ENCODE peak calls at places on chromosomes 1 and 21, in four cellular contexts. T, Y, W and J are unnamed samples.

GRCh38 chr1:10378071-10378841 is 20.6 kb upstream of the PGD start:
- DNase-seq in Y (peak), T (no peak), W (peak), J (no peak)

GRCh38 chr1:93700532-93701469 is 19.2 kb upstream of the BCAR3 start:
- DNase-seq in T (no peak), W (no peak), Y (no peak), J (no peak)

GRCh38 chr1:84998642-84999280 is 1.8 kb upstream of the MCOLN2 start:
- DNase-seq in W (no peak), T (peak), Y (no peak), J (no peak)

GRCh38 chr1:246768403-246769020 is 44.3 kb downstream of the SCCPDH start:
- DNase-seq in T (no peak), Y (no peak), W (no peak), J (no peak)

GRCh38 chr1:76568839-76569238 is 298.4 kb upstream of the ST6GALNAC5 start:
- DNase-seq in W (no peak), T (no peak), Y (peak), J (no peak)

GRCh38 chr1:35505911-35506798 is 51.0 kb downstream of the KIAA0319L start:
- DNase-seq in W (peak), T (no peak), Y (peak), J (no peak)

GRCh38 chr1:101242331-101243050 is 5.7 kb downstream of the S1PR1 start:
- DNase-seq in Y (no peak), W (no peak), T (no peak), J (no peak)

GRCh38 chr1:74766579-74766978 is 33.6 kb downstream of the TYW3 start:
- DNase-seq in T (no peak), Y (no peak), W (peak), J (no peak)

GRCh38 chr21:45423201-45423955 is 18.4 kb downstream of the COL18A1 start:
- DNase-seq in W (no peak), Y (no peak), T (no peak), J (no peak)

GRCh38 chr1:97461782-97462181 is 459.1 kb downstream of the DPYD start:
- DNase-seq in W (no peak), T (no peak), Y (no peak), J (no peak)

GRCh38 chr1:62384276-62385005 is 52.4 kb upstream of the USP1 start:
- DNase-seq in Y (peak), W (peak), T (no peak), J (no peak)

GRCh38 chr21:35203093-35204021 is 154.3 kb upstream of the RUNX1 start:
- DNase-seq in W (peak), T (no peak), Y (no peak), J (no peak)

GRCh38 chr1:227945891-227946623 is 1.7 kb downstream of the WNT9A start:
- DNase-seq in T (no peak), Y (peak), W (peak), J (peak)

GRCh38 chr21:25638634-25639166 is 358 bp upstream of the JAM2 start:
- DNase-seq in W (no peak), T (no peak), Y (no peak), J (no peak)

GRCh38 chr1:45134468-45134873 is 71.9 kb downstream of the ZSWIM5 start:
- DNase-seq in Y (no peak), T (no peak), W (no peak), J (no peak)

GRCh38 chr1:109959974-109960744 is 24.4 kb upstream of the AHCYL1 start:
- DNase-seq in W (peak), Y (no peak), T (no peak), J (no peak)

GRCh38 chr1:93288558-93288957 is 57.1 kb upstream of the DR1 start:
- DNase-seq in T (no peak), Y (peak), W (peak), J (no peak)

GRCh38 chr1:230778916-230779590 is 31.9 kb downstream of the CAPN9 start:
- DNase-seq in T (no peak), Y (no peak), W (peak), J (no peak)

GRCh38 chr1:230568008-230568407 is 74.3 kb upstream of the COG2 start:
- DNase-seq in Y (peak), W (peak), T (no peak), J (no peak)

GRCh38 chr1:244322791-244323521 is 128.8 kb downstream of the ADSS2 start:
- DNase-seq in Y (no peak), T (no peak), W (peak), J (no peak)

GRCh38 chr1:53462769-53463501 is 3.7 kb downstream of the DMRTB1 start:
- DNase-seq in T (no peak), W (no peak), Y (peak), J (no peak)

GRCh38 chr1:241212624-241213023 is 144.4 kb downstream of the RGS7 start:
- DNase-seq in W (no peak), Y (no peak), T (no peak), J (no peak)

GRCh38 chr1:42743302-42744029 is 3.4 kb upstream of the CLDN19 start:
- DNase-seq in W (no peak), Y (no peak), T (no peak), J (no peak)

GRCh38 chr1:7232936-7233540 is 447.8 kb downstream of the CAMTA1 start:
- DNase-seq in Y (no peak), W (no peak), T (no peak), J (no peak)

GRCh38 chr1:209537336-209538114 is 46.0 kb upstream of the CAMK1G start:
- DNase-seq in T (no peak), W (no peak), Y (no peak), J (no peak)

GRCh38 chr1:209529233-209529632 is 54.3 kb upstream of the CAMK1G start:
- DNase-seq in T (no peak), W (no peak), Y (no peak), J (no peak)

GRCh38 chr1:209530990-209531389 is 52.5 kb upstream of the CAMK1G start:
- DNase-seq in W (peak), T (no peak), Y (no peak), J (no peak)

GRCh38 chr1:209536843-209537242 is 46.7 kb upstream of the CAMK1G start:
- DNase-seq in T (no peak), W (no peak), Y (no peak), J (no peak)

GRCh38 chr1:209534496-209535250 is 48.8 kb upstream of the CAMK1G start:
- DNase-seq in W (no peak), Y (peak), T (no peak), J (no peak)
- TF ChIP-seq CTCF in W (no peak), Y (peak), T (no peak), J (no peak)

GRCh38 chr1:206829875-206830274 is 35.5 kb upstream of the IL20 start:
- DNase-seq in Y (no peak), T (no peak), W (no peak), J (no peak)

GRCh38 chr1:206826409-206826808 is 39.0 kb upstream of the IL20 start:
- DNase-seq in W (peak), T (no peak), Y (peak), J (no peak)

GRCh38 chr1:206828061-206828460 is 37.4 kb upstream of the IL20 start:
- DNase-seq in W (no peak), T (no peak), Y (peak), J (no peak)

GRCh38 chr1:206829282-206829681 is 36.1 kb upstream of the IL20 start:
- DNase-seq in Y (no peak), T (no peak), W (no peak), J (no peak)

DNA sequence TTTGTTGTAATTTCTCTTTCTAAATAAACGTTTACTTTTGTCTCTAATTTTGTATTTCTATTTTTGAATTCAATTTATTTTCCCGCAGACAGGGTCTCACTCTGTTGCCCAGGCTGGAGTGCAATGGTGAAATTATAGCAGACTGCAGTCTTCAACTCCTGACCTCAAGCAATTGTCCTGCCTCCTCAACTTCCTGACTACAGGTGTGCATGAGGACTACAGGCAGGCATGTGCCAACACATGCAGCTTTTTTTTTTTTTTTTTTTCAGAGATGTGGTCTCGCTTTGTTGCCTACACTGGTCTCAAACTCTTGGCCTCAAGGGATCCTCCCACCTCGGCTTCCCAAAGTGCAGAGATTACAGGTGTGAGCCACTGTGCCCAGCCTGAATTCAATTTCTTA is 36.7 kb upstream of the IL20 start:
- DNase-seq in T (no peak), Y (no peak), W (no peak), J (no peak)
- TF ChIP-seq CTCF in T (peak), Y (no peak), W (peak), J (no peak)

DNA sequence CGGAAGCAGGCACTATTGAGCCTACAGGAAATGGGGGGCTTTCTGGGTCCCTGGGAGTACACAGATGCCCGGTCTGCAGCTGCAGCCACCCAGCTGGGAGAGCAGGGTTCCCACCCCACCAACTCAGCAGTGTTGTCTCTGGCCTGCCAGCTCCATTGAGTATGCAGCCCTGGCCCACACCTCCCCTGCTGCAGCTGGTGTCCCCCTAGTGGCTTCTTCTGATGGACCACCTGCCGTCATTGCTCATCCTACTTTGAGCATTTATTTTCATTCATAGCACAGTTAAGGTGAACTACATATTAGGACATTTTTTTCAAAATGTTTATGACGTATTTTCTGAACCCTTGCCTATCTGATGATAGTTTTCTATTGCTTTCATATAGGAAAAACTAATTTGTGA is 189.8 kb upstream of the LYPLAL1 start:
- DNase-seq in Y (peak), T (no peak), W (no peak), J (no peak)
- TF ChIP-seq CTCF in Y (peak), T (peak), W (peak), J (peak)

GRCh38 chr1:154145986-154146385 is 8.9 kb downstream of the NUP210L start:
- DNase-seq in W (no peak), Y (no peak), T (no peak), J (no peak)
- TF ChIP-seq CTCF in W (peak), Y (peak), T (peak), J (peak)

GRCh38 chr1:51842255-51842654 is 36.3 kb downstream of the NRDC start:
- DNase-seq in W (no peak), T (no peak), Y (no peak), J (no peak)

GRCh38 chr1:51839094-51839493 is 39.4 kb downstream of the NRDC start:
- DNase-seq in W (no peak), Y (no peak), T (no peak), J (no peak)

GRCh38 chr1:51840743-51841461 is 37.6 kb downstream of the NRDC start:
- DNase-seq in T (no peak), Y (no peak), W (no peak), J (no peak)

GRCh38 chr1:51837243-51837642 is 41.3 kb downstream of the NRDC start:
- DNase-seq in W (no peak), T (no peak), Y (no peak), J (no peak)

GRCh38 chr1:51840182-51840581 is 38.3 kb downstream of the NRDC start:
- DNase-seq in W (no peak), Y (no peak), T (no peak), J (no peak)
- TF ChIP-seq CTCF in W (no peak), Y (no peak), T (no peak), J (no peak)

GRCh38 chr1:226662704-226663326 is 76.3 kb downstream of the ITPKB start:
- DNase-seq in Y (peak), T (no peak), W (peak), J (no peak)

GRCh38 chr1:226661271-226661670 is 77.8 kb downstream of the ITPKB start:
- DNase-seq in T (no peak), Y (no peak), W (no peak), J (no peak)

GRCh38 chr1:226663327-226663704 is 75.8 kb downstream of the ITPKB start:
- DNase-seq in W (no peak), T (no peak), Y (no peak), J (no peak)

GRCh38 chr1:226660410-226661182 is 78.5 kb downstream of the ITPKB start:
- DNase-seq in Y (no peak), W (no peak), T (no peak), J (no peak)

DNA sequence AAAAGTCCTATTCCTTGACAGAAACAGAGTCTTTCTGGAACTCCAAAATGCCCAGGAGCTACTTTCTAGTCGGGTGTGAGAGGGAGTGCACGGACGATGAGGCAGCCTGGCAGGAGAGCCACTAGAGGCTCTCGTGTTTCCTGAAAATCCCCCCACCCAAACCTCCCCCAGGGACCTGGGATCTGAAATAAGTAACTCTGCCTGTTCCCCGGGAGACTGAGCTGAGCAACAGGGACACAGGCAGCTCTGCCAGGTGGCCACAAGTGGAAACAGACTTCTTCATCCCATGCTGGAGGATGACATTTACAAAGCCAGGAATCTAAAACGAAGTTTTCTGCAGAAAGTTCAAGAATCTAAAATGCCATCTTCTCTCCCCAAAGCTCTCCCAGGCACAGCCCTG is 77.1 kb downstream of the ITPKB start:
- DNase-seq in W (peak), T (no peak), Y (peak), J (no peak)
- TF ChIP-seq CTCF in W (no peak), T (no peak), Y (peak), J (no peak)

GRCh38 chr21:39088831-39089380 is 94.3 kb downstream of the PSMG1 start:
- DNase-seq in T (no peak), W (peak), Y (no peak), J (no peak)
- TF ChIP-seq CTCF in T (no peak), W (no peak), Y (peak), J (no peak)

GRCh38 chr1:29876902-29877301 is 640.6 kb downstream of the PTPRU start:
- DNase-seq in Y (no peak), T (no peak), W (no peak), J (no peak)
- TF ChIP-seq CTCF in Y (no peak), T (no peak), W (no peak), J (no peak)

GRCh38 chr21:41832230-41833137 is 46.7 kb downstream of the PRDM15 start:
- DNase-seq in Y (no peak), W (no peak), T (no peak), J (no peak)
- TF ChIP-seq CTCF in Y (no peak), W (no peak), T (no peak), J (no peak)